ENCODE peak calls at places on chromosomes 12 and 14, in nine cellular contexts. J is lung, A is progenitor cell of endocrine pancreas, S is fibroblast of lung, O is fibroblast of pulmonary artery, Y is IMR-90, U is upper lobe of left lung, X is foreskin fibroblast, D is ovary. V is an unnamed sample.

GRCh38 chr14:100714205-100714781 is 12.4 kb upstream of the DLK1 start:
- DNase-seq in J (no peak), A (no peak), S (no peak), O (no peak), Y (no peak), U (no peak), X (peak; percentile 30), D (no peak), V (no peak)

GRCh38 chr12:2035421-2036080 is 17.2 kb upstream of the CACNA1C start:
- DNase-seq in J (no peak), A (no peak), S (no peak), O (no peak), Y (no peak), U (no peak), X (no peak), D (no peak), V (no peak)

GRCh38 chr12:64009321-64010068 is 165.0 kb downstream of the SRGAP1 start:
- DNase-seq in J (no peak), A (no peak), S (peak; percentile 44), O (no peak), Y (no peak), U (no peak), X (no peak), D (no peak), V (no peak)

GRCh38 chr14:105199093-105199492 is 18.0 kb upstream of the NUDT14 start:
- DNase-seq in J (no peak), A (no peak), S (peak; percentile 61), O (peak; percentile 44), Y (peak; percentile 19), U (peak; percentile 84), X (no peak), D (no peak), V (no peak)

GRCh38 chr14:70239802-70240201 is 51.1 kb upstream of the SLC8A3 start:
- DNase-seq in J (no peak), A (no peak), S (no peak), O (no peak), Y (no peak), U (no peak), X (no peak), D (no peak), V (no peak)

GRCh38 chr14:44316647-44317432 is 190.2 kb downstream of the FSCB start:
- DNase-seq in J (no peak), A (no peak), S (peak; percentile 98), O (peak; percentile 97), Y (peak; percentile 93), U (no peak), X (peak; percentile 75), D (no peak), V (peak; percentile 58)

GRCh38 chr14:94998702-94999101 is 158.6 kb downstream of the DICER1 start:
- DNase-seq in J (no peak), A (no peak), S (no peak), O (peak; percentile 10), Y (no peak), U (peak; percentile 36), X (no peak), D (no peak), V (no peak)

GRCh38 chr14:103061482-103061976 is 4.2 kb upstream of the CDC42BPB start:
- DNase-seq in J (no peak), A (no peak), S (no peak), O (no peak), Y (no peak), U (no peak), X (no peak), D (no peak), V (no peak)

GRCh38 chr12:5656836-5657235 is 224.9 kb downstream of the NTF3 start:
- DNase-seq in J (no peak), A (no peak), S (peak; percentile 3), O (no peak), Y (no peak), U (no peak), X (no peak), D (no peak), V (no peak)

GRCh38 chr12:113462117-113462774 is 9.4 kb downstream of the LHX5 start:
- DNase-seq in J (peak; percentile 75), A (peak; percentile 83), S (peak; percentile 52), O (peak; percentile 82), Y (peak; percentile 68), U (peak; percentile 88), X (peak; percentile 92), D (peak; percentile 73), V (peak; percentile 65)

GRCh38 chr14:101194356-101195308 is 291.1 kb upstream of the RTL1 start:
- DNase-seq in J (no peak), A (no peak), S (no peak), O (no peak), Y (no peak), U (peak; percentile 64), X (no peak), D (no peak), V (no peak)

GRCh38 chr14:77124345-77125274 is 17.0 kb downstream of the ZDHHC22 start:
- DNase-seq in J (no peak), A (peak; percentile 38), S (peak; percentile 17), O (peak; percentile 34), Y (peak; percentile 16), U (peak; percentile 94), X (peak; percentile 69), D (peak; percentile 38), V (peak; percentile 4)

GRCh38 chr14:50362791-50363733 is 33.6 kb downstream of the CDKL1 start:
- DNase-seq in J (no peak), A (no peak), S (no peak), O (no peak), Y (peak; percentile 14), U (no peak), X (peak; percentile 25), D (no peak), V (no peak)

GRCh38 chr12:1806301-1807106 is 13.9 kb upstream of the LRTM2 start:
- DNase-seq in J (no peak), A (no peak), S (peak; percentile 51), O (no peak), Y (no peak), U (no peak), X (no peak), D (no peak), V (no peak)

DNA sequence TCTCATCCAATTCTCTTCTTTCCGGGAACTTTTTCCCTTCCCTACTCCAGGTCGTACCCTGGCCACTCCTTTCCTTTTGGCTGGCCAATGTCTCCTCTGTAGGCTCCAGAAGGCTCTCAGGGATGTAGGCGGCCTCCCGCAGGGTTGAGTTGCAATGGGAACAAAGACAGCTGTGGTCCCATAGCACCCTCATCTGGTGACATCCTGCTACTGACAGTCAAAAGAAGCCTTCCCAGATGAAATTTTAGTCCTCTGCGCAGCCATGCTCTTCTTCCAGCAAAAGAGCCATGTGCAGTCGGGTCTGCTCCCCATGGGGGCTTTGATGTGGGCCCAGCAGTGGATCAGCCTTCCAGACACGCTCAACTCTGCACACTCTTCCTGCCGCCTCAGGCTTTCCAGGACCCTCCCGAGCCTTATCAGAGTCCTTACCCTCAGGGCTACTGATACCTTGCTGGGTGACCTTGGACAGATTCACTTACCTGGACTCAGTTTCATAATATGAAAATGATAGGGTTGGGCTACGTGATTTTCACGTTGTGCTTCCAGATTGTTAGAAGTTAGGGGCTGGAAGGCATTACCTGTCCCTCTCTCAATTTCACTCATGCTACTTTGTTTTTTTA is 5.5 kb upstream of the CELA1 start:
- DNase-seq in J (peak; percentile 37), A (peak; percentile 45), S (peak; percentile 49), O (peak; percentile 82), Y (peak; percentile 66), U (no peak), X (peak; percentile 82), D (no peak), V (peak; percentile 41)
- TF ChIP-seq CTCF in J (peak; percentile 14), A (peak; percentile 77), S (peak; percentile 60), O (peak; percentile 87), Y (peak; percentile 86), U (peak; percentile 44), X (peak; percentile 75), D (no peak), V (peak; percentile 82)

DNA sequence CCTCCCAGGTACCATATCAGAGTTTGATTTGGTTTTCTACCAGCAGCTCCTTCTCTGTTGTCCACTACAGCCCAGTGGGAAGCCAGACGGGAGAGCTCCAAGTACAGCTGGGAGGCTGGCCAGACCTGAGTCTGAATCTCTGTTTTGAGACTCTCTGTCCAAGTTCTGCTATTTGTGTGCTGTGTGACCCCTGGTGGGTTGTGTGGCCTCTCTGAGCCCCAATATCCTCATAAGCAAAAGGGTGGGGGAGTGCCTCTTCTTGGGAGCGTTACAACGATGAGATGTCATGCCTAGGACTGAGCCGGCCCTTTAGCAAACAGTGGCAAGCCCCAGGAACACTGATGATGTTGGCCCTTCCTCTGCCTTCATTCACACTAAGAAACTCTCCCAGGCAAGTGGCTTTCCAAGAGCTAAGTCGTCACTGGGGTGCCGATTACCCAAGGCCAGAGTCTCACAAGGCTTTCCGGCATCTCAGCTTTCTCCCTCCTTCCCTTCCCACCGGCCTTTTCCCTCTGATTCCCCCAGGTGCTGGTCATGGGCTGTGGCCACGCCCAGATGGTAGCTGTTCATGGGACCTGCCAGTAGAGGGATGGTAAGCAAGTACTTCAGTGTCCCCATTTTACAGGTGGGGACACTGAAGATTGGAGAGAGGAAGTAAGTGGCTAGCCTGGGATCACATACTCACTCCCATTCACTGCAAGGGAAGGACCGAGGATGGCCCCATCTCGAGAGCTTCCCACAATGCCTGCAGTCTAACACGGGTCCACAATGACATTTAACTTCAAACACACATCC is 47.7 kb downstream of the BCL11B start:
- DNase-seq in J (no peak), A (no peak), S (no peak), O (no peak), Y (no peak), U (no peak), X (no peak), D (no peak), V (no peak)
- TF ChIP-seq CTCF in J (no peak), A (no peak), S (no peak), O (no peak), Y (no peak), U (no peak), X (no peak), D (no peak), V (no peak)

GRCh38 chr14:28375295-28375694 is 391.3 kb upstream of the FOXG1 start:
- DNase-seq in J (no peak), A (no peak), S (peak; percentile 56), O (peak; percentile 69), Y (no peak), U (no peak), X (peak; percentile 7), D (no peak), V (no peak)
- TF ChIP-seq CTCF in J (no peak), A (peak; percentile 65), S (peak; percentile 37), O (peak; percentile 81), Y (no peak), U (peak; percentile 20), X (no peak), D (no peak), V (no peak)

DNA sequence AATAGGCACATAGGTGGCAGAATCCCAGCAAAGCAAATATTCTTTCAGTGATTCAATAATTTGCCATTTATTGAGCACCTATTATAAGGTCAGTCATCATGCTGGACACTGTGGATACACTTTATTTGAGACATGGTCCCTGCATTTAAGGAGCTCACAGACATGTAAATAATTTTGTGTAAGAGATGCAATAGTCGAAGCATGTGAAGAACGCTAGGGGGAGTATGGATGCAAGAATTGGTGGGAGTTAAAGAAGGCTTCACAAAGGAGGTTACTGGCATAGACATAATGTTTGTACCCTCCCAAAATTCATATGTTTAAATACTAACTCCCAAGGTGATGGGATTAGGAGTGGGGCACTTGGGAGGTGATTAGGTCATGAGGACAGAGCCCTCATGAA is 260.6 kb upstream of the GARIN6 start:
- DNase-seq in J (no peak), A (no peak), S (peak; percentile 41), O (peak; percentile 29), Y (peak; percentile 8), U (no peak), X (peak; percentile 1), D (no peak), V (no peak)
- TF ChIP-seq CTCF in J (no peak), A (peak; percentile 57), S (no peak), O (peak; percentile 41), Y (peak; percentile 48), U (no peak), X (peak; percentile 32), D (no peak), V (no peak)

V was measured in HFFc6.